ENCODE peak calls at places on chromosomes 5 and 9, in eight cellular contexts. One of them, this sample, is unnamed.

GRCh38 chr5:146073239-146073900 is 32.0 kb downstream of the PLAC8L1 start:
- DNase-seq in body of pancreas: no peak
- DNase-seq in foreskin melanocyte: no peak
- DNase-seq in activated CD8-positive, alpha-beta T cell treated with anti-CD3 and anti-CD28 coated beads for 36 hours: no peak
- DNase-seq in activated naive CD4-positive, alpha-beta T cell treated with anti-CD3 and anti-CD28 coated beads for 36 hours: no peak
- DNase-seq in hepatocyte: no peak
- DNase-seq in mucosa of gallbladder: peak; percentile 42
- DNase-seq in hepatic stellate cell: no peak
- DNase-seq in this sample: no peak

GRCh38 chr9:109868222-109868621 is 88.2 kb downstream of the PALM2AKAP2 start:
- DNase-seq in foreskin melanocyte: no peak
- DNase-seq in hepatocyte: no peak
- DNase-seq in body of pancreas: no peak
- DNase-seq in activated CD8-positive, alpha-beta T cell treated with anti-CD3 and anti-CD28 coated beads for 36 hours: no peak
- DNase-seq in mucosa of gallbladder: no peak
- DNase-seq in hepatic stellate cell: peak; percentile 24
- DNase-seq in activated naive CD4-positive, alpha-beta T cell treated with anti-CD3 and anti-CD28 coated beads for 36 hours: no peak
- DNase-seq in this sample: no peak

GRCh38 chr5:104223885-104224773 is 661.5 kb upstream of the NUDT12 start:
- DNase-seq in activated CD8-positive, alpha-beta T cell treated with anti-CD3 and anti-CD28 coated beads for 36 hours: no peak
- DNase-seq in hepatic stellate cell: no peak
- DNase-seq in activated naive CD4-positive, alpha-beta T cell treated with anti-CD3 and anti-CD28 coated beads for 36 hours: no peak
- DNase-seq in mucosa of gallbladder: no peak
- DNase-seq in hepatocyte: no peak
- DNase-seq in body of pancreas: no peak
- DNase-seq in foreskin melanocyte: no peak
- DNase-seq in this sample: no peak

GRCh38 chr9:8555767-8556500 is 756.4 kb upstream of the DMAC1 start:
- DNase-seq in activated CD8-positive, alpha-beta T cell treated with anti-CD3 and anti-CD28 coated beads for 36 hours: no peak
- DNase-seq in mucosa of gallbladder: no peak
- DNase-seq in body of pancreas: no peak
- DNase-seq in activated naive CD4-positive, alpha-beta T cell treated with anti-CD3 and anti-CD28 coated beads for 36 hours: no peak
- DNase-seq in foreskin melanocyte: no peak
- DNase-seq in hepatic stellate cell: no peak
- DNase-seq in hepatocyte: no peak
- DNase-seq in this sample: no peak

GRCh38 chr5:76133967-76134366 is 50.8 kb downstream of the SV2C start:
- DNase-seq in hepatocyte: no peak
- DNase-seq in activated CD8-positive, alpha-beta T cell treated with anti-CD3 and anti-CD28 coated beads for 36 hours: no peak
- DNase-seq in mucosa of gallbladder: no peak
- DNase-seq in foreskin melanocyte: no peak
- DNase-seq in hepatic stellate cell: no peak
- DNase-seq in activated naive CD4-positive, alpha-beta T cell treated with anti-CD3 and anti-CD28 coated beads for 36 hours: no peak
- DNase-seq in body of pancreas: no peak
- DNase-seq in this sample: no peak

GRCh38 chr9:77597057-77597456 is 51.1 kb downstream of the GNA14 start:
- DNase-seq in activated naive CD4-positive, alpha-beta T cell treated with anti-CD3 and anti-CD28 coated beads for 36 hours: no peak
- DNase-seq in hepatocyte: no peak
- DNase-seq in activated CD8-positive, alpha-beta T cell treated with anti-CD3 and anti-CD28 coated beads for 36 hours: no peak
- DNase-seq in body of pancreas: no peak
- DNase-seq in hepatic stellate cell: no peak
- DNase-seq in foreskin melanocyte: no peak
- DNase-seq in mucosa of gallbladder: no peak
- DNase-seq in this sample: no peak

GRCh38 chr9:3576358-3576757 is 50.6 kb upstream of the RFX3 start:
- DNase-seq in activated CD8-positive, alpha-beta T cell treated with anti-CD3 and anti-CD28 coated beads for 36 hours: no peak
- DNase-seq in mucosa of gallbladder: peak; percentile 26
- DNase-seq in body of pancreas: peak; percentile 9
- DNase-seq in hepatic stellate cell: no peak
- DNase-seq in activated naive CD4-positive, alpha-beta T cell treated with anti-CD3 and anti-CD28 coated beads for 36 hours: no peak
- DNase-seq in hepatocyte: no peak
- DNase-seq in foreskin melanocyte: no peak
- DNase-seq in this sample: no peak

GRCh38 chr5:88251048-88251711 is 17.5 kb downstream of the TMEM161B start:
- DNase-seq in foreskin melanocyte: peak; percentile 95
- DNase-seq in hepatic stellate cell: no peak
- DNase-seq in activated CD8-positive, alpha-beta T cell treated with anti-CD3 and anti-CD28 coated beads for 36 hours: peak; percentile 58
- DNase-seq in hepatocyte: no peak
- DNase-seq in body of pancreas: no peak
- DNase-seq in mucosa of gallbladder: no peak
- DNase-seq in activated naive CD4-positive, alpha-beta T cell treated with anti-CD3 and anti-CD28 coated beads for 36 hours: no peak
- DNase-seq in this sample: no peak

GRCh38 chr5:41637424-41637823 is 127.0 kb upstream of the PLCXD3 start:
- DNase-seq in hepatic stellate cell: no peak
- DNase-seq in mucosa of gallbladder: no peak
- DNase-seq in activated CD8-positive, alpha-beta T cell treated with anti-CD3 and anti-CD28 coated beads for 36 hours: no peak
- DNase-seq in body of pancreas: no peak
- DNase-seq in foreskin melanocyte: peak; percentile 55
- DNase-seq in activated naive CD4-positive, alpha-beta T cell treated with anti-CD3 and anti-CD28 coated beads for 36 hours: no peak
- DNase-seq in hepatocyte: no peak
- DNase-seq in this sample: peak; percentile 2

GRCh38 chr5:103582364-103582763 is 19.8 kb upstream of the NUDT12 start:
- DNase-seq in mucosa of gallbladder: no peak
- DNase-seq in hepatic stellate cell: no peak
- DNase-seq in hepatocyte: peak; percentile 61
- DNase-seq in activated CD8-positive, alpha-beta T cell treated with anti-CD3 and anti-CD28 coated beads for 36 hours: peak; percentile 24
- DNase-seq in activated naive CD4-positive, alpha-beta T cell treated with anti-CD3 and anti-CD28 coated beads for 36 hours: peak; percentile 42
- DNase-seq in foreskin melanocyte: peak; percentile 37
- DNase-seq in body of pancreas: peak; percentile 47
- DNase-seq in this sample: peak; percentile 27

GRCh38 chr5:133933169-133933509 is 35.3 kb downstream of the C5orf15 start:
- DNase-seq in foreskin melanocyte: no peak
- DNase-seq in activated naive CD4-positive, alpha-beta T cell treated with anti-CD3 and anti-CD28 coated beads for 36 hours: no peak
- DNase-seq in body of pancreas: no peak
- DNase-seq in hepatic stellate cell: no peak
- DNase-seq in mucosa of gallbladder: no peak
- DNase-seq in hepatocyte: no peak
- DNase-seq in activated CD8-positive, alpha-beta T cell treated with anti-CD3 and anti-CD28 coated beads for 36 hours: no peak
- DNase-seq in this sample: no peak

GRCh38 chr5:170120576-170120975 is 14.9 kb downstream of the FOXI1 start:
- DNase-seq in hepatocyte: no peak
- DNase-seq in activated CD8-positive, alpha-beta T cell treated with anti-CD3 and anti-CD28 coated beads for 36 hours: no peak
- DNase-seq in body of pancreas: no peak
- DNase-seq in foreskin melanocyte: no peak
- DNase-seq in activated naive CD4-positive, alpha-beta T cell treated with anti-CD3 and anti-CD28 coated beads for 36 hours: no peak
- DNase-seq in hepatic stellate cell: no peak
- DNase-seq in mucosa of gallbladder: no peak
- DNase-seq in this sample: peak; percentile 29

GRCh38 chr9:8627944-8628679 is 828.5 kb upstream of the DMAC1 start:
- DNase-seq in hepatic stellate cell: no peak
- DNase-seq in activated CD8-positive, alpha-beta T cell treated with anti-CD3 and anti-CD28 coated beads for 36 hours: no peak
- DNase-seq in mucosa of gallbladder: no peak
- DNase-seq in foreskin melanocyte: no peak
- DNase-seq in body of pancreas: no peak
- DNase-seq in activated naive CD4-positive, alpha-beta T cell treated with anti-CD3 and anti-CD28 coated beads for 36 hours: no peak
- DNase-seq in hepatocyte: peak; percentile 12
- DNase-seq in this sample: peak; percentile 86

GRCh38 chr5:128002420-128002819 is 81.1 kb upstream of the SLC12A2 start:
- DNase-seq in hepatocyte: no peak
- DNase-seq in hepatic stellate cell: no peak
- DNase-seq in foreskin melanocyte: no peak
- DNase-seq in activated CD8-positive, alpha-beta T cell treated with anti-CD3 and anti-CD28 coated beads for 36 hours: no peak
- DNase-seq in body of pancreas: no peak
- DNase-seq in activated naive CD4-positive, alpha-beta T cell treated with anti-CD3 and anti-CD28 coated beads for 36 hours: no peak
- DNase-seq in mucosa of gallbladder: no peak
- DNase-seq in this sample: peak; percentile 84

GRCh38 chr5:81486711-81487110 is 92.8 kb upstream of the ACOT12 start:
- DNase-seq in activated CD8-positive, alpha-beta T cell treated with anti-CD3 and anti-CD28 coated beads for 36 hours: no peak
- DNase-seq in foreskin melanocyte: peak; percentile 44
- DNase-seq in activated naive CD4-positive, alpha-beta T cell treated with anti-CD3 and anti-CD28 coated beads for 36 hours: no peak
- DNase-seq in hepatic stellate cell: no peak
- DNase-seq in hepatocyte: no peak
- DNase-seq in body of pancreas: no peak
- DNase-seq in mucosa of gallbladder: no peak
- DNase-seq in this sample: no peak

GRCh38 chr5:1208221-1208742 is 6.9 kb downstream of the SLC6A19 start:
- DNase-seq in hepatocyte: no peak
- DNase-seq in activated naive CD4-positive, alpha-beta T cell treated with anti-CD3 and anti-CD28 coated beads for 36 hours: no peak
- DNase-seq in mucosa of gallbladder: no peak
- DNase-seq in activated CD8-positive, alpha-beta T cell treated with anti-CD3 and anti-CD28 coated beads for 36 hours: no peak
- DNase-seq in hepatic stellate cell: no peak
- DNase-seq in foreskin melanocyte: no peak
- DNase-seq in body of pancreas: no peak
- DNase-seq in this sample: no peak

GRCh38 chr5:148913985-148914421 is 87.6 kb downstream of the ADRB2 start:
- DNase-seq in body of pancreas: no peak
- DNase-seq in activated naive CD4-positive, alpha-beta T cell treated with anti-CD3 and anti-CD28 coated beads for 36 hours: no peak
- DNase-seq in foreskin melanocyte: peak; percentile 24
- DNase-seq in activated CD8-positive, alpha-beta T cell treated with anti-CD3 and anti-CD28 coated beads for 36 hours: no peak
- DNase-seq in hepatic stellate cell: peak; percentile 62
- DNase-seq in hepatocyte: no peak
- DNase-seq in mucosa of gallbladder: no peak
- DNase-seq in this sample: peak; percentile 99

GRCh38 chr9:35237303-35237702 is 75.5 kb downstream of the UNC13B start:
- DNase-seq in body of pancreas: peak; percentile 40
- DNase-seq in mucosa of gallbladder: peak; percentile 72
- DNase-seq in hepatic stellate cell: no peak
- DNase-seq in hepatocyte: peak; percentile 35
- DNase-seq in foreskin melanocyte: no peak
- DNase-seq in activated CD8-positive, alpha-beta T cell treated with anti-CD3 and anti-CD28 coated beads for 36 hours: no peak
- DNase-seq in activated naive CD4-positive, alpha-beta T cell treated with anti-CD3 and anti-CD28 coated beads for 36 hours: no peak
- DNase-seq in this sample: no peak

GRCh38 chr9:98168952-98169488 is 23.4 kb downstream of the CORO2A start:
- DNase-seq in activated naive CD4-positive, alpha-beta T cell treated with anti-CD3 and anti-CD28 coated beads for 36 hours: no peak
- DNase-seq in hepatic stellate cell: peak; percentile 45
- DNase-seq in activated CD8-positive, alpha-beta T cell treated with anti-CD3 and anti-CD28 coated beads for 36 hours: peak; percentile 73
- DNase-seq in foreskin melanocyte: peak; percentile 70
- DNase-seq in mucosa of gallbladder: peak; percentile 56
- DNase-seq in body of pancreas: no peak
- DNase-seq in hepatocyte: peak; percentile 50
- DNase-seq in this sample: peak; percentile 48

GRCh38 chr5:120605325-120606079 is 141.4 kb downstream of the PRR16 start:
- DNase-seq in foreskin melanocyte: no peak
- DNase-seq in body of pancreas: no peak
- DNase-seq in hepatocyte: no peak
- DNase-seq in activated CD8-positive, alpha-beta T cell treated with anti-CD3 and anti-CD28 coated beads for 36 hours: no peak
- DNase-seq in activated naive CD4-positive, alpha-beta T cell treated with anti-CD3 and anti-CD28 coated beads for 36 hours: no peak
- DNase-seq in mucosa of gallbladder: no peak
- DNase-seq in hepatic stellate cell: no peak
- DNase-seq in this sample: no peak

GRCh38 chr5:38925154-38925925 is 79.5 kb downstream of the OSMR start:
- DNase-seq in body of pancreas: no peak
- DNase-seq in activated naive CD4-positive, alpha-beta T cell treated with anti-CD3 and anti-CD28 coated beads for 36 hours: no peak
- DNase-seq in hepatocyte: peak; percentile 11
- DNase-seq in hepatic stellate cell: peak; percentile 71
- DNase-seq in activated CD8-positive, alpha-beta T cell treated with anti-CD3 and anti-CD28 coated beads for 36 hours: no peak
- DNase-seq in foreskin melanocyte: no peak
- DNase-seq in mucosa of gallbladder: no peak
- DNase-seq in this sample: no peak

GRCh38 chr9:111627260-111627963 is 3.7 kb upstream of the DNAJC25 start:
- DNase-seq in activated CD8-positive, alpha-beta T cell treated with anti-CD3 and anti-CD28 coated beads for 36 hours: no peak
- DNase-seq in activated naive CD4-positive, alpha-beta T cell treated with anti-CD3 and anti-CD28 coated beads for 36 hours: no peak
- DNase-seq in body of pancreas: no peak
- DNase-seq in hepatocyte: peak; percentile 62
- DNase-seq in hepatic stellate cell: no peak
- DNase-seq in mucosa of gallbladder: peak; percentile 78
- DNase-seq in foreskin melanocyte: no peak
- DNase-seq in this sample: no peak

This sample was measured in foreskin keratinocyte.